ENCODE peak calls at places on chromosomes 3 and 15, in five cellular contexts. One of them, this sample, is unnamed.

GRCh38 chr15:74662064-74662860 is 33.6 kb downstream of the EDC3 start:
- DNase-seq in foreskin keratinocyte: no peak
- DNase-seq in kidney: no peak
- DNase-seq in mesendoderm: no peak
- DNase-seq in left ventricle myocardium inferior: no peak
- DNase-seq in this sample: no peak

GRCh38 chr15:68650901-68651709 is 72.3 kb downstream of the CORO2B start:
- DNase-seq in foreskin keratinocyte: no peak
- DNase-seq in kidney: no peak
- DNase-seq in mesendoderm: peak; percentile 92
- DNase-seq in left ventricle myocardium inferior: no peak
- DNase-seq in this sample: peak; percentile 58

GRCh38 chr15:70507772-70508351 is 255.5 kb downstream of the UACA start:
- DNase-seq in foreskin keratinocyte: no peak
- DNase-seq in kidney: no peak
- DNase-seq in mesendoderm: no peak
- DNase-seq in left ventricle myocardium inferior: no peak
- DNase-seq in this sample: no peak

GRCh38 chr3:181402347-181402746 is 309.4 kb upstream of the SOX2 start:
- DNase-seq in foreskin keratinocyte: no peak
- DNase-seq in kidney: no peak
- DNase-seq in mesendoderm: no peak
- DNase-seq in left ventricle myocardium inferior: no peak
- DNase-seq in this sample: no peak

GRCh38 chr15:90423920-90424319 is 35.9 kb downstream of the IQGAP1 start:
- DNase-seq in foreskin keratinocyte: no peak
- DNase-seq in kidney: no peak
- DNase-seq in mesendoderm: no peak
- DNase-seq in left ventricle myocardium inferior: no peak
- DNase-seq in this sample: no peak

GRCh38 chr3:60277376-60277800 is 973.9 kb downstream of the FHIT start:
- DNase-seq in foreskin keratinocyte: no peak
- DNase-seq in kidney: no peak
- DNase-seq in mesendoderm: peak; percentile 12
- DNase-seq in left ventricle myocardium inferior: no peak
- DNase-seq in this sample: no peak

GRCh38 chr3:24496529-24497482 is 2.2 kb upstream of the THRB start:
- DNase-seq in foreskin keratinocyte: no peak
- DNase-seq in kidney: peak; percentile 90
- DNase-seq in mesendoderm: peak; percentile 90
- DNase-seq in left ventricle myocardium inferior: peak; percentile 78
- DNase-seq in this sample: peak; percentile 90

GRCh38 chr15:62665449-62665848 is 377.1 kb upstream of the TPM1 start:
- DNase-seq in foreskin keratinocyte: no peak
- DNase-seq in kidney: no peak
- DNase-seq in mesendoderm: peak; percentile 36
- DNase-seq in left ventricle myocardium inferior: no peak
- DNase-seq in this sample: no peak

GRCh38 chr15:63043391-63044076 is 987 bp downstream of the TPM1 start:
- DNase-seq in foreskin keratinocyte: no peak
- DNase-seq in kidney: peak; percentile 80
- DNase-seq in mesendoderm: no peak
- DNase-seq in left ventricle myocardium inferior: peak; percentile 34
- DNase-seq in this sample: no peak

GRCh38 chr3:102599819-102600576 is 165.2 kb downstream of the ZPLD1 start:
- DNase-seq in foreskin keratinocyte: no peak
- DNase-seq in kidney: no peak
- DNase-seq in mesendoderm: no peak
- DNase-seq in left ventricle myocardium inferior: no peak
- DNase-seq in this sample: no peak

GRCh38 chr15:62934236-62934971 is 108.1 kb upstream of the TPM1 start:
- DNase-seq in foreskin keratinocyte: no peak
- DNase-seq in kidney: no peak
- DNase-seq in mesendoderm: no peak
- DNase-seq in left ventricle myocardium inferior: no peak
- DNase-seq in this sample: no peak

GRCh38 chr15:58243083-58243482 is 104.9 kb downstream of the AQP9 start:
- DNase-seq in foreskin keratinocyte: no peak
- DNase-seq in kidney: no peak
- DNase-seq in mesendoderm: no peak
- DNase-seq in left ventricle myocardium inferior: no peak
- DNase-seq in this sample: no peak

GRCh38 chr15:39682366-39682765 is 100.3 kb downstream of the FSIP1 start:
- DNase-seq in foreskin keratinocyte: no peak
- DNase-seq in kidney: peak; percentile 30
- DNase-seq in mesendoderm: no peak
- DNase-seq in left ventricle myocardium inferior: no peak
- DNase-seq in this sample: no peak

GRCh38 chr3:12380408-12380795 is 91.5 kb downstream of the PPARG start:
- DNase-seq in foreskin keratinocyte: no peak
- DNase-seq in kidney: no peak
- DNase-seq in mesendoderm: no peak
- DNase-seq in left ventricle myocardium inferior: no peak
- DNase-seq in this sample: no peak

GRCh38 chr15:96625251-96625650 is 294.8 kb downstream of the NR2F2 start:
- DNase-seq in foreskin keratinocyte: no peak
- DNase-seq in kidney: no peak
- DNase-seq in mesendoderm: no peak
- DNase-seq in left ventricle myocardium inferior: no peak
- DNase-seq in this sample: no peak

GRCh38 chr3:152377184-152377570 is 108.4 kb downstream of the MBNL1 start:
- DNase-seq in foreskin keratinocyte: no peak
- DNase-seq in kidney: no peak
- DNase-seq in mesendoderm: no peak
- DNase-seq in left ventricle myocardium inferior: no peak
- DNase-seq in this sample: no peak

GRCh38 chr3:152380048-152380447 is 111.3 kb downstream of the MBNL1 start:
- DNase-seq in foreskin keratinocyte: no peak
- DNase-seq in kidney: no peak
- DNase-seq in mesendoderm: no peak
- DNase-seq in left ventricle myocardium inferior: no peak
- DNase-seq in this sample: no peak

GRCh38 chr3:152376351-152377183 is 107.8 kb downstream of the MBNL1 start:
- DNase-seq in foreskin keratinocyte: no peak
- DNase-seq in kidney: no peak
- DNase-seq in mesendoderm: no peak
- DNase-seq in left ventricle myocardium inferior: no peak
- DNase-seq in this sample: no peak

GRCh38 chr3:152381881-152382295 is 113.2 kb downstream of the MBNL1 start:
- DNase-seq in foreskin keratinocyte: no peak
- DNase-seq in kidney: no peak
- DNase-seq in mesendoderm: no peak
- DNase-seq in left ventricle myocardium inferior: no peak
- DNase-seq in this sample: no peak

DNA sequence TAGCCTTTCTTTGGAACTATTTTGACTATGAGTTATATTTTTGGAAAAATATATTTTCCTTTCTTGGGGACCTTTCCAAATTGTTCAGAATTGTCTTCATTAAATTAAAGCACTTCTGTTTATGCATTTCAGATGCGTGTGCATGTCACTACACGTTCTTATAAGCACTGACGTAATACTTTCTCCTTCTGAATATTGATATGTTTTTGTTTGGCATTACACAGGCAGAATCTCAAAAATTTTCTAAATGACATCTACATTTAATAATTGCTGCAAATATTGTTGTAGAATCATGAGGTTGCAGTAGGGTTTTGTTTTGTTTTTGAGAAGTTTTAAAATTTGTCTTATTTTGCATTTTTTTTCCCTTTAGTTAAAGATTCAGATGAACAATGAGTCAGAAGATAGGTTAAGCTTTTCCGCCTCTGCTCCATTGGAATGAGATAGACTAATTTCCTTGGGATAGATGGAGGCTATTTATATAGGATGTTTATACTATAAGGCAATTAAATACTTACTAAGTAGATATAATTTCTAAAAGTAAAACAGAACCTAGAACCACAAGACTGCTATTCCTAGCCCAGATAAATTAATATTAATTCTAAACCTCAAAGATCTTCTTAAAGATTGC is 110.8 kb downstream of the MBNL1 start:
- DNase-seq in foreskin keratinocyte: peak; percentile 42
- DNase-seq in kidney: no peak
- DNase-seq in mesendoderm: no peak
- DNase-seq in left ventricle myocardium inferior: no peak
- DNase-seq in this sample: no peak
- H3K4me1 ChIP-seq in foreskin keratinocyte: peaks cover 12% of the 10 kb centered on the region
- H3K4me1 ChIP-seq in kidney: peaks cover 18% of the 10 kb centered on the region
- H3K4me1 ChIP-seq in mesendoderm: no peaks in the 10 kb centered on the region
- H3K4me1 ChIP-seq in left ventricle myocardium inferior: peaks cover 96% of the 10 kb centered on the region
- H3K4me1 ChIP-seq in this sample: peaks cover 36% of the 10 kb centered on the region

GRCh38 chr3:51691021-51691420 is 15.8 kb upstream of the GRM2 start:
- DNase-seq in foreskin keratinocyte: no peak
- DNase-seq in kidney: no peak
- DNase-seq in mesendoderm: no peak
- DNase-seq in left ventricle myocardium inferior: no peak
- DNase-seq in this sample: no peak

GRCh38 chr3:51692980-51693395 is 13.9 kb upstream of the GRM2 start:
- DNase-seq in foreskin keratinocyte: no peak
- DNase-seq in kidney: no peak
- DNase-seq in mesendoderm: no peak
- DNase-seq in left ventricle myocardium inferior: no peak
- DNase-seq in this sample: no peak

GRCh38 chr3:51688206-51688600 is 17.2 kb downstream of the TEX264 start:
- DNase-seq in foreskin keratinocyte: no peak
- DNase-seq in kidney: no peak
- DNase-seq in mesendoderm: no peak
- DNase-seq in left ventricle myocardium inferior: no peak
- DNase-seq in this sample: no peak

GRCh38 chr3:51687472-51688205 is 16.6 kb downstream of the TEX264 start:
- DNase-seq in foreskin keratinocyte: peak; percentile 65
- DNase-seq in kidney: no peak
- DNase-seq in mesendoderm: no peak
- DNase-seq in left ventricle myocardium inferior: peak; percentile 57
- DNase-seq in this sample: no peak

DNA sequence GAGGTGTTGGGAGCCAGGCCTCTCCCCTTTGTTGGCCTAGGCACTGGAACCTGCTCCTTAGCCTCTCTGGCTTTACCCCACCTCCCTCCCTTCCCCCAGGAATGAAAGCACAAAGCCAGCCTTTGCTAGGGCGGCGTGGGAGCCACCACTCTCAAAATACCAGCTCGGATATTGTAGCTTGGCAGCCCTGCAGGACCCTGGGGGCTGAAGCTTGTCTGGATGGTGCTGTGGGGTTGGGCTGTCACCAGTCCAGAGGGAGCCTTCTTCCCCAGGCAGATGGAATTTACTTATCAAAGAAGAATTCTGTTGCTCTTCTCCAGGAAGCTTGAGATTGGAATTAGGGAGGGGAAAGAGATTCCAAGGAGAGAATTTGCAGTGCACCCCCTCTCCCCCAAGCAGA is 14.9 kb upstream of the GRM2 start:
- DNase-seq in foreskin keratinocyte: no peak
- DNase-seq in kidney: no peak
- DNase-seq in mesendoderm: no peak
- DNase-seq in left ventricle myocardium inferior: no peak
- DNase-seq in this sample: no peak
- H3K4me1 ChIP-seq in foreskin keratinocyte: peaks cover 7% of the 10 kb centered on the region
- H3K4me1 ChIP-seq in kidney: peaks cover 10% of the 10 kb centered on the region
- H3K4me1 ChIP-seq in mesendoderm: no peaks in the 10 kb centered on the region
- H3K4me1 ChIP-seq in left ventricle myocardium inferior: peaks cover 46% of the 10 kb centered on the region
- H3K4me1 ChIP-seq in this sample: no peaks in the 10 kb centered on the region

GRCh38 chr3:32841341-32841740 is 23.5 kb downstream of the TRIM71 start:
- DNase-seq in foreskin keratinocyte: no peak
- DNase-seq in kidney: no peak
- DNase-seq in mesendoderm: no peak
- DNase-seq in left ventricle myocardium inferior: no peak
- DNase-seq in this sample: no peak
- H3K4me1 ChIP-seq in foreskin keratinocyte: no peaks in the 10 kb centered on the region
- H3K4me1 ChIP-seq in kidney: no peaks in the 10 kb centered on the region
- H3K4me1 ChIP-seq in mesendoderm: peaks cover 46% of the 10 kb centered on the region
- H3K4me1 ChIP-seq in left ventricle myocardium inferior: no peaks in the 10 kb centered on the region
- H3K4me1 ChIP-seq in this sample: peaks cover 72% of the 10 kb centered on the region

GRCh38 chr3:128605091-128606046 is 45.2 kb downstream of the RPN1 start:
- DNase-seq in foreskin keratinocyte: no peak
- DNase-seq in kidney: no peak
- DNase-seq in mesendoderm: no peak
- DNase-seq in left ventricle myocardium inferior: no peak
- DNase-seq in this sample: no peak

GRCh38 chr3:128613083-128613829 is 37.4 kb downstream of the RPN1 start:
- DNase-seq in foreskin keratinocyte: no peak
- DNase-seq in kidney: no peak
- DNase-seq in mesendoderm: no peak
- DNase-seq in left ventricle myocardium inferior: no peak
- DNase-seq in this sample: no peak

GRCh38 chr3:128610671-128611070 is 39.9 kb downstream of the RPN1 start:
- DNase-seq in foreskin keratinocyte: no peak
- DNase-seq in kidney: no peak
- DNase-seq in mesendoderm: no peak
- DNase-seq in left ventricle myocardium inferior: no peak
- DNase-seq in this sample: no peak

GRCh38 chr3:128607710-128608048 is 42.9 kb downstream of the RPN1 start:
- DNase-seq in foreskin keratinocyte: no peak
- DNase-seq in kidney: no peak
- DNase-seq in mesendoderm: no peak
- DNase-seq in left ventricle myocardium inferior: no peak
- DNase-seq in this sample: no peak

GRCh38 chr3:128609294-128609693 is 41.3 kb downstream of the RPN1 start:
- DNase-seq in foreskin keratinocyte: no peak
- DNase-seq in kidney: no peak
- DNase-seq in mesendoderm: no peak
- DNase-seq in left ventricle myocardium inferior: no peak
- DNase-seq in this sample: no peak
- H3K4me1 ChIP-seq in foreskin keratinocyte: no peaks in the 10 kb centered on the region
- H3K4me1 ChIP-seq in kidney: no peaks in the 10 kb centered on the region
- H3K4me1 ChIP-seq in mesendoderm: no peaks in the 10 kb centered on the region
- H3K4me1 ChIP-seq in left ventricle myocardium inferior: peaks cover 15% of the 10 kb centered on the region
- H3K4me1 ChIP-seq in this sample: peaks cover 7% of the 10 kb centered on the region

GRCh38 chr3:144295619-144296018 is 324.0 kb downstream of the DIPK2A start:
- DNase-seq in foreskin keratinocyte: peak; percentile 17
- DNase-seq in kidney: no peak
- DNase-seq in mesendoderm: no peak
- DNase-seq in left ventricle myocardium inferior: no peak
- DNase-seq in this sample: no peak

GRCh38 chr3:144294659-144295538 is 323.3 kb downstream of the DIPK2A start:
- DNase-seq in foreskin keratinocyte: no peak
- DNase-seq in kidney: no peak
- DNase-seq in mesendoderm: no peak
- DNase-seq in left ventricle myocardium inferior: no peak
- DNase-seq in this sample: no peak

GRCh38 chr3:144301863-144302262 is 330.2 kb downstream of the DIPK2A start:
- DNase-seq in foreskin keratinocyte: no peak
- DNase-seq in kidney: no peak
- DNase-seq in mesendoderm: no peak
- DNase-seq in left ventricle myocardium inferior: no peak
- DNase-seq in this sample: no peak

GRCh38 chr3:144296808-144297207 is 325.2 kb downstream of the DIPK2A start:
- DNase-seq in foreskin keratinocyte: no peak
- DNase-seq in kidney: no peak
- DNase-seq in mesendoderm: no peak
- DNase-seq in left ventricle myocardium inferior: no peak
- DNase-seq in this sample: no peak
- H3K4me1 ChIP-seq in foreskin keratinocyte: no peaks in the 10 kb centered on the region
- H3K4me1 ChIP-seq in kidney: no peaks in the 10 kb centered on the region
- H3K4me1 ChIP-seq in mesendoderm: no peaks in the 10 kb centered on the region
- H3K4me1 ChIP-seq in left ventricle myocardium inferior: no peaks in the 10 kb centered on the region
- H3K4me1 ChIP-seq in this sample: peaks cover 18% of the 10 kb centered on the region

This sample was measured in HAP-1.